ENCODE peak calls at places on chromosome 6, in four cellular contexts. N is endodermal cell, F is H9, R is right lobe of liver. W is an unnamed sample.

GRCh38 chr6:166633732-166634535 is 6.9 kb upstream of the RPS6KA2 start:
- DNase-seq in N (peak; percentile 29), F (peak; percentile 25), R (no peak), W (no peak)

GRCh38 chr6:22530506-22530905 is 38.9 kb upstream of the HDGFL1 start:
- DNase-seq in N (no peak), F (no peak), R (no peak), W (no peak)

GRCh38 chr6:11796819-11797218 is 18.2 kb upstream of the ADTRP start:
- DNase-seq in N (no peak), F (no peak), R (no peak), W (no peak)

GRCh38 chr6:110042670-110043296 is 64.7 kb downstream of the GPR6 start:
- DNase-seq in N (peak; percentile 66), F (no peak), R (no peak), W (no peak)

GRCh38 chr6:163790296-163790840 is 375.9 kb downstream of the QKI start:
- DNase-seq in N (no peak), F (no peak), R (no peak), W (no peak)

GRCh38 chr6:37741757-37742400 is 44.2 kb upstream of the MDGA1 start:
- DNase-seq in N (peak; percentile 82), F (peak; percentile 56), R (peak; percentile 66), W (peak; percentile 89)

GRCh38 chr6:129920103-129920798 is 59.1 kb upstream of the TMEM244 start:
- DNase-seq in N (no peak), F (no peak), R (no peak), W (no peak)

GRCh38 chr6:135002229-135002844 is 52.3 kb downstream of the HBS1L start:
- DNase-seq in N (no peak), F (no peak), R (no peak), W (no peak)

GRCh38 chr6:29251741-29252140 is 49.8 kb upstream of the OR14J1 start:
- DNase-seq in N (no peak), F (no peak), R (no peak), W (no peak)

GRCh38 chr6:81476881-81477280 is 275.6 kb downstream of the TENT5A start:
- DNase-seq in N (no peak), F (no peak), R (no peak), W (no peak)

GRCh38 chr6:164749126-164749758 is 560.2 kb downstream of the C6orf118 start:
- DNase-seq in N (no peak), F (no peak), R (no peak), W (no peak)

GRCh38 chr6:43850314-43851203 is 80.5 kb downstream of the VEGFA start:
- DNase-seq in N (no peak), F (no peak), R (no peak), W (no peak)

GRCh38 chr6:160408528-160408927 is 60.4 kb downstream of the SLC22A3 start:
- DNase-seq in N (no peak), F (no peak), R (no peak), W (no peak)

GRCh38 chr6:127845242-127845641 is 55.6 kb downstream of the THEMIS start:
- DNase-seq in N (no peak), F (no peak), R (no peak), W (no peak)

GRCh38 chr6:157019115-157019628 is 242.0 kb downstream of the ARID1B start:
- DNase-seq in N (no peak), F (peak; percentile 35), R (no peak), W (no peak)

GRCh38 chr6:45422541-45423110 is 44.9 kb upstream of the SUPT3H start:
- DNase-seq in N (peak; percentile 84), F (peak; percentile 68), R (peak; percentile 65), W (peak; percentile 36)

GRCh38 chr6:149079911-149080501 is 237.5 kb upstream of the TAB2 start:
- DNase-seq in N (no peak), F (no peak), R (no peak), W (no peak)

GRCh38 chr6:81950877-81951276 is 198.4 kb upstream of the TENT5A start:
- DNase-seq in N (no peak), F (no peak), R (no peak), W (no peak)

GRCh38 chr6:4130357-4130987 is 4.9 kb downstream of the ECI2 start:
- DNase-seq in N (no peak), F (no peak), R (peak; percentile 80), W (peak; percentile 92)

GRCh38 chr6:52261229-52261628 is 16.9 kb upstream of the IL17F start:
- DNase-seq in N (no peak), F (no peak), R (no peak), W (no peak)

GRCh38 chr6:2643935-2644539 is 106.7 kb downstream of the MYLK4 start:
- DNase-seq in N (no peak), F (no peak), R (no peak), W (no peak)

DNA sequence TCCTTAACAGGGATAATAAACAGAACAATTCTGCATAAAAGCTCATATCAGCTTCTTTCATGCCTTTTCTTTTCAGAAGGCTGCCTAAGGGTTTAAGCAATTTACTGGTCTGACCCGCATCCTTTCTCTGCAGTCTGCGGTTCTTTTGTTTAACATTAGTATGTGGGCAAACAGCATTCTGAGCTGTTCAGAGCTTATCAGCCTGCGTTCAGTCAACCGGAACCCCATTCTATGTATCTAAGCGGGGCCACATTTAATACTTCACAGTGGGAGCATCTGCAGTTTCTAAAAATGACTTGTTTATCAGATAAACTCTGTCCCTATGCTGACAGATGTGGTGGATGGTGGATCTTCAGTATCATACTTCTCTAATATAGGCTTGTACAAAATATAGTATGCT is 758.9 kb upstream of the MMS22L start:
- DNase-seq in N (no peak), F (no peak), R (no peak), W (no peak)
- H3K4me1 ChIP-seq in N (peaks cover 3% of the 10 kb centered on the region), F (peaks cover 31% of the 10 kb centered on the region), R (no peaks in the 10 kb centered on the region), W (no peaks in the 10 kb centered on the region)

DNA sequence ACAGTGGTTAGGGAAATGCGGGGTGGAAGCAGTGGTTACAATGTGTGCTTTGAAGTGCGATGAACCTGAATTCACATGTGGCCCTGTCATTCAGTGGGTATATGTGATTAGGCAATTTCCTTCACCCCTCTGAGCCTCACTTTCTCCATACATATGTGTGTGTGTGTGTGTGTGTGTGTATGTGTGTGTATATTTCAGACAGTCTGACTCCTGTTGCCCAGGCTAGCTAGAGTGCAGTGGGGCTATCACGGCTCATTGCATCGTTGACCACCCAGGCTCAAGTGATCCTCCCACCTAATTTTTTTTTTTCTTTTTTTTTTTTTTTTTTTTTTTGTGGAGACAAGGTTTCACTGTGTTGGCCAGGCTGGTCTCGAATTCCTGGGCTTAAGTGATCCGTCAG is 6.3 kb downstream of the PPP1R14C start:
- DNase-seq in N (no peak), F (no peak), R (no peak), W (no peak)
- H3K4me1 ChIP-seq in N (no peaks in the 10 kb centered on the region), F (peaks cover 3% of the 10 kb centered on the region), R (no peaks in the 10 kb centered on the region), W (peaks cover 4% of the 10 kb centered on the region)

GRCh38 chr6:56527934-56528333 is 114.8 kb downstream of the DST start:
- DNase-seq in N (no peak), F (no peak), R (no peak), W (no peak)
- H3K4me1 ChIP-seq in N (no peaks in the 10 kb centered on the region), F (peaks cover 3% of the 10 kb centered on the region), R (no peaks in the 10 kb centered on the region), W (peaks cover 4% of the 10 kb centered on the region)

GRCh38 chr6:25665455-25665854 is 13.4 kb downstream of the SCGN start:
- DNase-seq in N (no peak), F (no peak), R (no peak), W (no peak)

GRCh38 chr6:25660512-25660911 is 8.5 kb downstream of the SCGN start:
- DNase-seq in N (no peak), F (no peak), R (no peak), W (no peak)

GRCh38 chr6:25655746-25656145 is 3.7 kb downstream of the SCGN start:
- DNase-seq in N (no peak), F (no peak), R (no peak), W (no peak)

GRCh38 chr6:25661129-25661779 is 9.2 kb downstream of the SCGN start:
- DNase-seq in N (no peak), F (no peak), R (no peak), W (no peak)

DNA sequence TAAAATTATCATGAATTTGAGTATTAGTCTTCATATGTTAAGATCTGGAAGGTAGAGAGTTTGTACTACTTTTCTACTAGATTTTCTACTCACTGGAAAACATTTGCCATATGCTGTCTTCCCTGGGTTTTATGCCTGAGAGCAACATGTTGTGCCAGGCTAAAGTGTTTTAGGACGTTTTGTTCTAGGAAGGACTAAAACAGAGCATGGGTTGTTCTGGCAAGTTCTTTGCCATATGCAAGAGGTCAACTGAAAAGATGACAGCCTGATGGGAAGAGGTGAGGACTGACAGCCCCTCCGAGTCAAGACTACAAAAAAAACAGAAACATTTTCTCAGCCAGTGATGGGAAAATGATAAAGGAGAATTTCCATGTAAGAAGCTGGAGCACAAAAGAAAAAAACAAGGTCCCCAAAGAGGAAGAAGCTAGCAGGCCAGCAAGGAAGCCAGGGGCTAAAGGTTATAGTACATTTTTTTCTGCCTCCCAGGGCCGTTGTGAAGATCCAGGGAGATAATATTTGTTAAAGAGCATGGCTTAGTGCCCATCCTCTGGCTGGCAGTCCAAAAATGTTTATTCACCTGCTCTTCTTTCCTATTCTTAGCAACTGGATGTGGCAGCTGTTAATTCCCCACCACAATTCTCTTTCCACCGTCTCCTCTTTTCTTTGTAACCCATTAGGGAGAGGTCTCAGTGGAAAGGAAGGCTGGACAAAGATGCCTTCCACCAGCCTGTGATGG is 7.8 kb downstream of the SCGN start:
- DNase-seq in N (no peak), F (no peak), R (no peak), W (no peak)
- H3K4me1 ChIP-seq in N (no peaks in the 10 kb centered on the region), F (no peaks in the 10 kb centered on the region), R (peaks cover 13% of the 10 kb centered on the region), W (no peaks in the 10 kb centered on the region)

DNA sequence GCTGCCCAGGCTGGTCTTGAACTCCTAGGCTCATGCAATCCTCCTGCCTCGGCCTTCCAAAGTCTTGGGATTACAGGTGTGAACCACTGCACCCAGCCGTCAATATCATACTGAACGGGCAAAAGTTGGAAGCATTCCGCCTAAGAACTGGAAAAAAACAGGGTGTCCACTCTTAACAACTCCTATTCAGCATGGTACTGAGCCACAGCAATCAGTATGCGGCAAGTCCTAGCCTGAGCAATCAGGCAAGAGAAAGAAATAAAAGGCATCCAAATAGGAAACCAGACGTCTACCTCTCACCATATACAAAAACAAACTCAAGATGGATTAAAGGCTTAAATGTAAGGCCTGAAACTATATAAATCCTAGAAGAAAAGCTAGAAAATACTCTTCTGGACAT is 83.1 kb downstream of the FKBP5 start:
- DNase-seq in N (no peak), F (no peak), R (no peak), W (no peak)
- H3K4me1 ChIP-seq in N (peaks cover 16% of the 10 kb centered on the region), F (peaks cover 6% of the 10 kb centered on the region), R (peaks cover 37% of the 10 kb centered on the region), W (peaks cover 34% of the 10 kb centered on the region)

GRCh38 chr6:41535766-41536165 is 10.4 kb upstream of the FOXP4 start:
- DNase-seq in N (no peak), F (no peak), R (no peak), W (no peak)
- H3K4me1 ChIP-seq in N (peaks cover 14% of the 10 kb centered on the region), F (no peaks in the 10 kb centered on the region), R (peaks cover 8% of the 10 kb centered on the region), W (peaks cover 38% of the 10 kb centered on the region)

GRCh38 chr6:7165736-7166296 is 58.1 kb downstream of the RREB1 start:
- DNase-seq in N (peak; percentile 69), F (no peak), R (no peak), W (no peak)
- H3K4me1 ChIP-seq in N (peaks cover 46% of the 10 kb centered on the region), F (peaks cover 17% of the 10 kb centered on the region), R (peaks cover 94% of the 10 kb centered on the region), W (peaks cover 96% of the 10 kb centered on the region)

GRCh38 chr6:139474145-139475108 is 100.0 kb upstream of the CITED2 start:
- DNase-seq in N (peak; percentile 59), F (no peak), R (no peak), W (no peak)
- H3K4me1 ChIP-seq in N (peaks cover 17% of the 10 kb centered on the region), F (peaks cover 9% of the 10 kb centered on the region), R (peaks cover 7% of the 10 kb centered on the region), W (no peaks in the 10 kb centered on the region)

W was measured in stomach.